ENCODE peak calls at places on chromosomes 7 and 10, in six cellular contexts. E, R, K, N, J and C are unnamed samples.
A peak's percentile ranks its signal among the peaks of the same experiment; 100 is the strongest.

GRCh38 chr7:37311282-37311868 is 137.3 kb downstream of the ELMO1 start:
- DNase-seq in K (peak; percentile 87), N (no peak), E (no peak), J (peak; percentile 85), R (peak; percentile 7), C (no peak)

GRCh38 chr10:102632394-102633062 is 11.8 kb upstream of the TRIM8 start:
- DNase-seq in K (peak; percentile 72), R (peak; percentile 52), E (no peak), N (no peak), J (no peak), C (no peak)

GRCh38 chr10:118568327-118568848 is 27.1 kb downstream of the PRLHR start:
- DNase-seq in R (peak; percentile 56), K (peak; percentile 65), J (peak; percentile 84), N (no peak), E (peak; percentile 71), C (peak; percentile 54)

GRCh38 chr10:124911124-124912051 is 30.5 kb upstream of the ZRANB1 start:
- DNase-seq in E (no peak), N (no peak), K (peak; percentile 69), J (no peak), R (peak; percentile 67), C (no peak)

GRCh38 chr10:52729259-52730104 is 43.1 kb downstream of the MBL2 start:
- DNase-seq in N (no peak), R (peak; percentile 43), E (no peak), K (peak; percentile 42), J (peak; percentile 65), C (no peak)

GRCh38 chr10:78584666-78585065 is 484.1 kb upstream of the ZMIZ1 start:
- DNase-seq in E (no peak), J (no peak), N (no peak), K (no peak), R (no peak), C (no peak)

GRCh38 chr7:108311446-108312168 is 144.6 kb downstream of the NRCAM start:
- DNase-seq in K (peak; percentile 17), R (no peak), E (no peak), N (no peak), J (no peak), C (no peak)

GRCh38 chr10:117677239-117677638 is 134.7 kb downstream of the EMX2 start:
- DNase-seq in K (no peak), J (peak; percentile 91), E (no peak), R (no peak), N (peak; percentile 46), C (no peak)

GRCh38 chr10:97543025-97543546 is 29.5 kb upstream of the ANKRD2 start:
- DNase-seq in N (no peak), E (no peak), J (peak; percentile 87), R (peak; percentile 98), K (peak; percentile 97), C (no peak)

GRCh38 chr10:97542169-97543024 is 30.2 kb upstream of the ANKRD2 start:
- DNase-seq in E (no peak), N (peak; percentile 73), R (peak; percentile 97), K (peak; percentile 97), J (peak; percentile 92), C (no peak)

GRCh38 chr10:97539523-97540200 is 32.9 kb upstream of the ANKRD2 start:
- DNase-seq in N (peak; percentile 77), J (peak; percentile 84), K (peak; percentile 74), R (peak; percentile 84), E (no peak), C (peak; percentile 62)

GRCh38 chr10:97538839-97539238 is 33.7 kb upstream of the ANKRD2 start:
- DNase-seq in K (no peak), N (no peak), J (peak; percentile 29), E (no peak), R (no peak), C (no peak)

GRCh38 chr10:97540669-97541500 is 31.7 kb upstream of the ANKRD2 start:
- DNase-seq in K (no peak), E (no peak), R (no peak), N (peak; percentile 71), J (peak; percentile 91), C (no peak)
- H4K91ac ChIP-seq in K (peak overlapping the region; percentile 93), E (no peak overlapping the region), R (peak overlapping the region; percentile 89), N (no peak overlapping the region), J (peak overlapping the region; percentile 70), C (no peak overlapping the region)

GRCh38 chr10:109103278-109103677 is 820.0 kb downstream of the XPNPEP1 start:
- DNase-seq in R (no peak), N (no peak), E (no peak), K (no peak), J (no peak), C (no peak)
- H4K91ac ChIP-seq in R (no peak overlapping the region), N (no peak overlapping the region), E (no peak overlapping the region), K (no peak overlapping the region), J (no peak overlapping the region), C (no peak overlapping the region)

GRCh38 chr7:148223130-148223529 is 367.4 kb upstream of the C7orf33 start:
- DNase-seq in N (no peak), K (no peak), E (no peak), R (no peak), J (no peak), C (no peak)
- H4K91ac ChIP-seq in N (no peak overlapping the region), K (no peak overlapping the region), E (no peak overlapping the region), R (no peak overlapping the region), J (no peak overlapping the region), C (no peak overlapping the region)

GRCh38 chr10:76618171-76618570 is 1019.4 kb downstream of the KCNMA1 start:
- DNase-seq in N (no peak), R (no peak), J (no peak), K (no peak), E (no peak), C (no peak)
- H4K91ac ChIP-seq in N (no peak overlapping the region), R (no peak overlapping the region), J (no peak overlapping the region), K (no peak overlapping the region), E (no peak overlapping the region), C (no peak overlapping the region)

GRCh38 chr10:46014683-46015405 is 15.6 kb downstream of the NCOA4 start:
- DNase-seq in N (no peak), E (no peak), K (peak; percentile 25), J (peak; percentile 35), R (peak; percentile 65), C (no peak)
- H4K91ac ChIP-seq in N (no peak overlapping the region), E (no peak overlapping the region), K (no peak overlapping the region), J (no peak overlapping the region), R (no peak overlapping the region), C (no peak overlapping the region)

DNA sequence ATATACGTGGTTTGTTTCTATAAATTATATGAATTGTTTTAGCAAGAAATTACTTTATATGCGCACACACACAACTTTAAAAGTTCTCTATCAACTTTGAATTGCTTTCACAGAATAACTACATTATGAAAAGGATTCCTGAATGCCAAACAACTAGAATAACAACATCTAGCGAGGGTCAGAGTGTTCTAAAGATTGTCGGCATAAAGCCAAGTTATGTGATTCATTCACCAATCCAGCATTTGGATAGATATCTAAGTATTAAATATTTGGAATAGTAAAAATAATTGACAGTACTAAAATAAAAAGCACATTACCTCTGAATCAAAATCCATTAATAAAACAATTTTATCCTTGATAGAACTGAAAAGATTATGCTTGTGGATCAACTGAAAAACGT is 125.3 kb upstream of the AMPH start:
- DNase-seq in J (no peak), K (no peak), E (no peak), R (peak; percentile 29), N (no peak), C (no peak)
- H4K91ac ChIP-seq in J (no peak overlapping the region), K (no peak overlapping the region), E (no peak overlapping the region), R (no peak overlapping the region), N (no peak overlapping the region), C (no peak overlapping the region)

DNA sequence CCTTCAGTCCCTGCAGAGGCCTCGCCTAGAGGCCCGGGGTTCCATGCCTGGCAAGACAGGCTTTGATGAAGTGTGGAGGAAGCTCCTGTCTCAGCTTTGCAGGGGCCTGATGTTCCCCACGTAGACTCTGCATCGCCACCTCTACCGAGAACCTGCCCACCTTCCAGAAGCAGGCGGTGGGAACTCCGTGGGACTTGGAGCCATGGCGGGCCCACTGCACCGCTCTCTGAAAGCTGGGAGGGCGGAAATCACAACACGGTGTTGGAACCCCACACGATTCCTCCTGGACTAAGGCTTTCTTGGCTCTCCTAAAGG is 79.9 kb downstream of the VIPR2 start:
- DNase-seq in N (no peak), R (no peak), K (no peak), E (no peak), J (no peak), C (no peak)
- H4K91ac ChIP-seq in N (no peak overlapping the region), R (no peak overlapping the region), K (no peak overlapping the region), E (no peak overlapping the region), J (no peak overlapping the region), C (no peak overlapping the region)